ENCODE peak calls at places on chromosomes 1 and 21, in nine cellular contexts. M, W, Y, J, N, O, G, Z and V are unnamed samples. For H3K4me1, the result is how much of the 10 kb centered on the place peaks cover.

GRCh38 chr1:52365091-52365745 is 787 bp downstream of the CC2D1B start:
- DNase-seq in M (no peak), G (peak), Y (peak), W (peak), N (no peak), Z (peak), O (peak), J (peak), V (no peak)

GRCh38 chr1:154423303-154423987 is 18.3 kb downstream of the IL6R start:
- DNase-seq in J (peak), Z (peak), Y (peak), M (no peak), N (no peak), G (no peak), W (no peak), O (peak), V (no peak)

GRCh38 chr1:184684285-184685077 is 70.2 kb downstream of the EDEM3 start:
- DNase-seq in N (no peak), W (no peak), J (no peak), O (no peak), G (no peak), Z (peak), M (no peak), Y (no peak), V (no peak)

GRCh38 chr1:33163621-33164071 is 18.2 kb downstream of the TRIM62 start:
- DNase-seq in Y (no peak), N (no peak), W (no peak), M (no peak), J (peak), Z (no peak), O (no peak), G (no peak), V (no peak)

GRCh38 chr1:29236743-29236992 is 346 bp downstream of the PTPRU start:
- DNase-seq in J (peak), N (no peak), Y (peak), Z (no peak), M (no peak), G (no peak), W (no peak), O (no peak), V (no peak)

GRCh38 chr1:207826557-207827487 is 75.0 kb downstream of the CD46 start:
- DNase-seq in J (no peak), O (no peak), G (peak), Z (no peak), Y (no peak), M (no peak), N (no peak), W (no peak), V (no peak)

GRCh38 chr1:59705849-59706599 is 108.7 kb upstream of the HOOK1 start:
- DNase-seq in Z (peak), W (no peak), G (peak), N (no peak), J (peak), O (no peak), M (no peak), Y (peak), V (no peak)

GRCh38 chr1:37338658-37339057 is 135.7 kb upstream of the ZC3H12A start:
- DNase-seq in J (no peak), G (no peak), W (no peak), N (no peak), M (no peak), O (no peak), Z (no peak), Y (no peak), V (no peak)

GRCh38 chr21:34574581-34574980 is 40.3 kb downstream of the RCAN1 start:
- DNase-seq in M (no peak), W (no peak), N (no peak), Z (peak), Y (peak), O (no peak), G (no peak), J (no peak), V (no peak)

GRCh38 chr1:213979751-213980605 is 7.8 kb upstream of the PROX1 start:
- DNase-seq in Y (no peak), O (peak), W (no peak), J (no peak), N (no peak), Z (no peak), M (no peak), G (no peak), V (no peak)

GRCh38 chr1:192485692-192486436 is 89.7 kb upstream of the RGS1 start:
- DNase-seq in N (no peak), Y (peak), J (peak), Z (peak), O (no peak), M (no peak), W (no peak), G (peak), V (no peak)

GRCh38 chr1:192904438-192904895 is 95.6 kb downstream of the RGS2 start:
- DNase-seq in J (peak), Z (peak), Y (peak), G (peak), W (no peak), O (no peak), M (no peak), N (no peak), V (no peak)

GRCh38 chr1:221606216-221606615 is 135.7 kb downstream of the DUSP10 start:
- DNase-seq in J (no peak), O (no peak), N (no peak), G (no peak), M (no peak), W (no peak), Z (no peak), Y (no peak), V (no peak)

GRCh38 chr1:56525463-56526155 is 53.8 kb downstream of the PLPP3 start:
- DNase-seq in G (no peak), Z (peak), Y (no peak), M (peak), N (no peak), W (peak), O (no peak), J (peak), V (peak)

GRCh38 chr1:23555949-23556640 is 3.2 kb downstream of the ID3 start:
- DNase-seq in G (peak), M (no peak), O (peak), Y (no peak), W (no peak), J (peak), N (peak), Z (peak), V (no peak)

GRCh38 chr1:208737922-208738321 is 493.7 kb upstream of the PLXNA2 start:
- DNase-seq in M (no peak), G (no peak), N (no peak), W (peak), Y (no peak), J (no peak), Z (no peak), O (no peak), V (no peak)

GRCh38 chr1:9278585-9279153 is 14.0 kb upstream of the SPSB1 start:
- DNase-seq in Z (no peak), J (no peak), W (no peak), Y (no peak), G (no peak), M (no peak), N (no peak), O (no peak), V (peak)

GRCh38 chr1:169106921-169107672 is 607 bp downstream of the ATP1B1 start:
- DNase-seq in O (peak), Z (peak), N (no peak), W (peak), M (no peak), J (no peak), Y (peak), G (no peak), V (peak)

GRCh38 chr1:109788695-109789521 is 25.2 kb upstream of the EPS8L3 start:
- DNase-seq in N (peak), G (peak), M (no peak), W (no peak), Y (no peak), O (peak), J (no peak), Z (peak), V (no peak)

GRCh38 chr1:16019580-16020277 is 1.9 kb upstream of the HSPB7 start:
- DNase-seq in J (peak), N (no peak), G (peak), W (no peak), O (no peak), M (no peak), Z (peak), Y (no peak), V (no peak)

GRCh38 chr1:82778612-82779011 is 977.9 kb downstream of the ADGRL2 start:
- DNase-seq in M (no peak), N (no peak), Y (peak), G (peak), O (peak), J (no peak), Z (peak), W (no peak), V (no peak)

GRCh38 chr1:61642475-61643232 is 82.3 kb downstream of the TM2D1 start:
- DNase-seq in G (no peak), Y (no peak), W (no peak), M (no peak), N (no peak), J (no peak), O (no peak), Z (no peak), V (no peak)

GRCh38 chr1:7550261-7550850 is 220.7 kb upstream of the VAMP3 start:
- DNase-seq in G (no peak), W (no peak), J (no peak), Y (no peak), N (no peak), Z (no peak), M (no peak), O (no peak), V (no peak)

GRCh38 chr1:223846668-223847007 is 891 bp upstream of the TP53BP2 start:
- DNase-seq in O (peak), G (peak), W (peak), M (no peak), J (no peak), Z (peak), N (no peak), Y (peak), V (peak)

DNA sequence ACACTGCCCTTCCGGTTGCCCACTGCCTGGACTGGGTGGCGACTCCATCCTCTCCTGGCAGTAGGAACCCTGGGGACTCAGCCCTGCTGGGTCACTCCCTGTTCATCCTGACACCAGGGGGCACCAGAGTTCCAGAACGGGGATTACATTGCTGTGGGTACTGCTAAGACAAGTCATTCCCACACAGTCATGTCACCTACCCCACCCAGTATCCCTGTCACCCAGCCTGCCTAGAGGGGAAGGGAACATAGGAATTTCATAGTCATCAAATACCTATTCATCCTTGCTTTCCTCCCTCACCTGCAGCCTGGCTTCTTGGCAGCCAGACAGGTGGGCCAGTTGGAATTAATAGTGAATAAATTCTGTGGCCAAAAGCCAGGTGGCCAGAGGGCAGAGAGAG is 9.8 kb upstream of the SFN start:
- DNase-seq in N (peak), W (peak), J (peak), Y (peak), G (peak), O (peak), M (no peak), Z (peak), V (peak)
- H3K4me1 ChIP-seq in N (under half), W (under half), J (under half), Y (under half), G (under half), O (under half), M (under half), Z (under half), V (under half)

GRCh38 chr1:240387036-240387435 is 224.9 kb downstream of the GREM2 start:
- DNase-seq in Y (no peak), Z (no peak), N (no peak), W (no peak), M (no peak), G (no peak), J (peak), O (no peak), V (no peak)

GRCh38 chr1:240385985-240386978 is 225.7 kb downstream of the GREM2 start:
- DNase-seq in Z (peak), N (no peak), O (no peak), W (no peak), G (peak), J (peak), Y (no peak), M (no peak), V (no peak)

GRCh38 chr1:240385551-240385950 is 226.4 kb downstream of the GREM2 start:
- DNase-seq in M (no peak), Z (no peak), O (no peak), J (no peak), G (no peak), N (no peak), W (no peak), Y (no peak), V (no peak)
- TF ChIP-seq EZH2 in M (no peak), Z (no peak), O (no peak), J (no peak), G (no peak), N (no peak), W (no peak), Y (no peak), V (no peak)

GRCh38 chr1:24749886-24750285 is 4.6 kb downstream of the CLIC4 start:
- DNase-seq in M (no peak), O (no peak), J (peak), Z (no peak), G (no peak), W (no peak), Y (no peak), N (no peak), V (no peak)

GRCh38 chr1:24749257-24749656 is 4.0 kb downstream of the CLIC4 start:
- DNase-seq in J (no peak), M (no peak), O (no peak), N (no peak), Y (no peak), W (peak), Z (no peak), G (no peak), V (no peak)

GRCh38 chr1:24751833-24752232 is 6.6 kb downstream of the CLIC4 start:
- DNase-seq in W (no peak), N (no peak), Z (peak), O (no peak), J (no peak), M (no peak), Y (no peak), G (no peak), V (no peak)

GRCh38 chr1:24754229-24754628 is 9.0 kb downstream of the CLIC4 start:
- DNase-seq in Y (no peak), J (peak), N (no peak), Z (peak), O (no peak), M (no peak), W (no peak), G (no peak), V (no peak)

DNA sequence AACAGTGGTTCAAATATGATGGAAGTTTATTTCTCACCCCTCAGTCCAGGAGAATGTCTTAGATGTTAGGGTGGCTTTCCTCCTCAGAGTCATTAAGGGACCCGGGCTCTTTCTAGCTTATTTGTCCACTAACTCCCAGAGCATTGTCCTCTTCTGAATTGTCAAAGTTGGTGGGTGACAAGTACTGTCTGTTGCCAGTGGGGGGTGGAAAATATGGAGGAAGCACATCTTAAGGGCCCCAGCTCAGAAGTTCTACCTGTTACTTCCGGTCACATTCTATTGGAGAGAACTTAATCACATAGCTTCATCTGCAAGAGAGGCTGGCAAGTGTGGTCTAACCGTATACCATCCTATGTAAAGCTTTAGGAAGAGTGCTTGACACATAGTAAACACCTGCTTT is 7.1 kb downstream of the CLIC4 start:
- DNase-seq in J (no peak), Y (no peak), Z (no peak), G (no peak), W (no peak), N (no peak), O (no peak), M (no peak), V (no peak)
- H3K4me1 ChIP-seq in J (under half), Y (half or more), Z (half or more), G (under half), W (under half), N (under half), O (under half), M (under half), V (under half)

GRCh38 chr1:91404151-91405012 is at the start of gene HFM1:
- DNase-seq in N (peak), Z (peak), G (peak), W (peak), Y (peak), O (peak), J (peak), M (no peak), V (peak)
- TF ChIP-seq EZH2 in N (no peak), Z (no peak), G (no peak), W (no peak), Y (no peak), O (peak), J (no peak), M (no peak), V (no peak)

DNA sequence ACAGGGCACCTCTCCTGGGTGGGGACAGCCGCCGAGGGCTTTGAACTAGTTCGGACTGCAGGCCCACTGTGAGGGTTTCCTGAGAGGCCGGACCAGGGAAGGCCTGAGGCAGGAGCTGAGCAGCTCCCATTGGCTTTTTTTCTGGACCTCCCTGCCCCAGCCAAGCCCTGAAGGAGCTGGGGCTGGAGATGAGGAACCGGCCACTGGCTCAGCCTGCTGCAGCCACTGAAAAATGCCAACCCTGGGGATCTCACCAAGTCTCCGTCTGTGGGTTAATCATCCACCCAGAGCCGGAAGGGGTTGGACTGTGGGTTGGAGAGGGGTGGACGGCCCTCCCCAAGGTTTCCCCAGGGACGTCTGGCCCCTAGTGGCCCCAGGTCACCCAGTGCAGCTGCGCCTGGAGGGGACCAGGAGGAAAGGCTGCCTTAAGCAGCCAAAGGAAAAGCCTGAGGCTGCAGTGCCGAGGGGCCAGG is 2.5 kb downstream of the VWA1 start:
- DNase-seq in Y (no peak), Z (peak), N (no peak), W (no peak), J (peak), G (peak), M (peak), O (no peak), V (no peak)
- H3K4me1 ChIP-seq in Y (under half), Z (under half), N (under half), W (under half), J (under half), G (half or more), M (under half), O (under half), V (under half)

GRCh38 chr1:18336811-18337210 is 143.9 kb upstream of the KLHDC7A start:
- DNase-seq in J (no peak), M (no peak), G (no peak), Y (no peak), O (no peak), N (no peak), Z (no peak), W (no peak), V (no peak)
- TF ChIP-seq EZH2 in J (no peak), M (no peak), G (no peak), Y (no peak), O (no peak), N (no peak), Z (no peak), W (no peak), V (no peak)

DNA sequence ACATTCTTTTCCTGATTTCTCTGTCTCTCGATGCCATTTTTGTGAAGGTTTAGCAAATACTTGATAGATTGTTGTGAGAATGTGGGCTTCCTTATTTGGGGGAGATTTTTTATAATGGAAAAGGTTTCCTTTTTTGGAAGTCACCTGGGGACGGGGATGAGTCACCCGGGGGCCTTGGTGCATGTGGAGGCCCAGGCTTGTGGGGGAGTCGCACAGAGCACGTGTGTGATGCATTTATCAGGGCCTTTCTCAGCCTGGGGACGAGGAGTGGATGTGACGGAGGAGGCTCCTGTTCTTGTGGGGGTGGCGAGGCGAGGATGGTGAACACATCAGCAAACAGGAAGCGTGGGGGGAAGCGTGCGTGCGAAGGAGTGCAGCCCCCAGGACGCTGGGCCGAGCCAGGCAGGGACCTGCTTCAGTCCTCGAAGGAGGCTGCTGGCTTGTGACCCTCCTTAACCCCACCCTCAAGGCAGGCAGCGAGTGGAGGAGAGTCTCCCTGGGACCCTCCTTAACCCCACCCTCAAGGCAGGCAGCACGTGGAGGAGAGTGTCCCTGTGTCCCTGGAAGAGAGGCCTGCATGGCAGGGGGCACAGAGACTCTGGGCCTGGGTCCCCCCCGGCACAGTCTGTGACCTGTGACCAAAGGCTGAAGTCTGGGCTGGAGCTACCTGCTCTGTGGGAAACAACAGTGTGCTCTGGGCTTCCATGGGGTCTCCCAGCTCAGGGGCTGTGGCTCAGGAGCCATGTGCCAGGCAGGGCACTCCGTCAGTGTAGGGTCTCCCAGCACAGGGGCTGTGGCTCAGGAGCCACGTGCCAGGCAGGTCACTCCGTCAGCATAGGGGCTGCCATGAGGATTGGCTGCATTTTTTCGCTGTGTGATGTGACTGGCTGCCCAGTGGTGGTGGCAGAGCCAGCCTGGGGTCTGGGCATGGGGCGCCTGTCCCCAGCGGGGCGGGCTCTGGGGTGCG is 57.2 kb downstream of the AGPAT3 start:
- DNase-seq in O (no peak), J (peak), Y (no peak), N (no peak), W (no peak), Z (no peak), G (no peak), M (peak), V (peak)
- H3K4me1 ChIP-seq in O (under half), J (under half), Y (under half), N (under half), W (under half), Z (under half), G (under half), M (under half), V (under half)